ENCODE peak calls at places on chromosomes 11 and 22, in five cellular contexts. Q is activated CD8-positive, alpha-beta memory T cell treated with anti-CD3 and anti-CD28 coated beads for 1 hour; X is EH; A is K562; N is caudate nucleus. R is an unnamed sample.

GRCh38 chr11:21948876-21949275 is 244.0 kb upstream of the ANO5 start:
- DNase-seq in N (no peak), X (no peak), A (no peak), Q (no peak), R (no peak)

GRCh38 chr22:23071163-23072034 is 1.1 kb downstream of the GNAZ start:
- DNase-seq in X (no peak), N (no peak), Q (no peak), A (no peak), R (no peak)

GRCh38 chr11:29985248-29985647 is 31.6 kb downstream of the KCNA4 start:
- DNase-seq in Q (no peak), A (no peak), N (no peak), X (no peak), R (no peak)

GRCh38 chr22:37019309-37020191 is at the start of the genes MPST and TST:
- DNase-seq in X (peak), Q (no peak), A (peak), N (peak), R (no peak)

GRCh38 chr22:36088292-36088691 is 59.7 kb upstream of the RBFOX2 start:
- DNase-seq in N (no peak), X (no peak), A (no peak), Q (no peak), R (no peak)

GRCh38 chr11:75087319-75088055 is 9.2 kb downstream of the OR2AT4 start:
- DNase-seq in A (no peak), N (no peak), Q (no peak), X (peak), R (no peak)

GRCh38 chr11:125873881-125874555 is 13.4 kb upstream of the HYLS1 start:
- DNase-seq in Q (no peak), A (no peak), X (no peak), N (no peak), R (no peak)

GRCh38 chr11:2204361-2205213 is 33.0 kb upstream of the TH start:
- DNase-seq in N (no peak), X (no peak), A (no peak), Q (no peak), R (no peak)

GRCh38 chr11:77065878-77066228 is 918 bp upstream of the CAPN5 start:
- DNase-seq in X (peak), A (no peak), N (no peak), Q (no peak), R (no peak)

GRCh38 chr11:1913271-1914060 is 6.0 kb upstream of the TNNT3 start:
- DNase-seq in Q (no peak), A (no peak), X (no peak), N (no peak), R (no peak)

GRCh38 chr11:72700026-72700610 is 25.9 kb upstream of the PDE2A start:
- DNase-seq in Q (no peak), N (no peak), X (peak), A (no peak), R (no peak)

GRCh38 chr11:69726481-69726880 is 22.7 kb upstream of the FGF19 start:
- DNase-seq in N (no peak), A (no peak), Q (no peak), X (no peak), R (no peak)

GRCh38 chr11:13680501-13681264 is 12.2 kb downstream of the FAR1 start:
- DNase-seq in X (no peak), Q (no peak), A (no peak), N (no peak), R (no peak)

GRCh38 chr11:64285885-64286800 is 495 bp downstream of the GPR137 start:
- DNase-seq in A (no peak), X (no peak), Q (no peak), N (no peak), R (no peak)

GRCh38 chr11:8566613-8567210 is 27.3 kb downstream of the STK33 start:
- DNase-seq in Q (no peak), X (peak), A (peak), N (no peak), R (no peak)

GRCh38 chr11:118876261-118876660 is 7.4 kb upstream of the CXCR5 start:
- DNase-seq in A (no peak), Q (no peak), X (no peak), N (no peak), R (no peak)

GRCh38 chr11:120894207-120894989 is 129.5 kb upstream of the TBCEL start:
- DNase-seq in A (no peak), Q (no peak), X (no peak), N (no peak), R (no peak)

GRCh38 chr11:36508743-36509142 is 1.3 kb downstream of the TRAF6 start:
- DNase-seq in X (no peak), A (no peak), N (no peak), Q (no peak), R (no peak)

GRCh38 chr22:28023036-28023435 is 104.0 kb upstream of the PITPNB start:
- DNase-seq in A (no peak), X (no peak), Q (no peak), N (no peak), R (no peak)

GRCh38 chr11:133019545-133019944 is 512.8 kb downstream of the OPCML start:
- DNase-seq in Q (no peak), A (no peak), X (no peak), N (no peak), R (no peak)

GRCh38 chr11:45537617-45538016 is 127.8 kb downstream of the CHST1 start:
- DNase-seq in A (no peak), N (no peak), Q (no peak), X (peak), R (no peak)

GRCh38 chr22:38788016-38788415 is 5.9 kb downstream of the DNAL4 start:
- DNase-seq in Q (no peak), X (no peak), A (no peak), N (no peak), R (no peak)

GRCh38 chr11:10263929-10264328 is 30.1 kb downstream of the SBF2 start:
- DNase-seq in X (peak), A (no peak), Q (no peak), N (no peak), R (no peak)

GRCh38 chr11:86449993-86450629 is 75.4 kb downstream of the CCDC81 start:
- DNase-seq in X (no peak), A (no peak), N (no peak), Q (no peak), R (no peak)

GRCh38 chr22:33327348-33327860 is 269.2 kb upstream of the SYN3 start:
- DNase-seq in N (no peak), Q (no peak), A (no peak), X (no peak), R (no peak)

GRCh38 chr11:1330473-1330872 is 21.0 kb upstream of the TOLLIP start:
- DNase-seq in X (no peak), Q (no peak), N (no peak), A (no peak), R (no peak)

GRCh38 chr22:30523646-30524489 is 18.4 kb upstream of the SEC14L4 start:
- DNase-seq in A (no peak), N (no peak), X (peak), Q (no peak), R (no peak)